ENCODE peak calls at places on chromosomes 16 and 17, in four cellular contexts. L is thoracic aorta, X is cardiac muscle cell, S is Peyer's patch. Z is an unnamed sample. For H3K27me3, the result is how much of the 10 kb centered on the place peaks cover.

GRCh38 chr17:39165178-39165843 is 650 bp downstream of the ARL5C start:
- DNase-seq in L (no peak), X (no peak), S (no peak), Z (no peak)

GRCh38 chr17:2718150-2718938 is 6.8 kb upstream of the CLUH start:
- DNase-seq in L (no peak), X (no peak), S (no peak), Z (no peak)

GRCh38 chr17:63680700-63681099 is 19.2 kb downstream of the LIMD2 start:
- DNase-seq in L (no peak), X (no peak), S (no peak), Z (no peak)

GRCh38 chr17:64773836-64774761 is 112.0 kb upstream of the SMURF2 start:
- DNase-seq in L (no peak), X (peak), S (peak), Z (peak)

GRCh38 chr16:9966569-9967157 is 215.6 kb downstream of the GRIN2A start:
- DNase-seq in L (no peak), X (no peak), S (no peak), Z (no peak)

GRCh38 chr16:81585785-81586184 is 141.2 kb downstream of the CMIP start:
- DNase-seq in L (no peak), X (no peak), S (no peak), Z (peak)

GRCh38 chr16:72291531-72291981 is 119.6 kb upstream of the PMFBP1 start:
- DNase-seq in L (no peak), X (peak), S (no peak), Z (no peak)

GRCh38 chr16:57341441-57342303 is 16.9 kb upstream of the CCL22 start:
- DNase-seq in L (no peak), X (peak), S (no peak), Z (no peak)

GRCh38 chr16:54546481-54546880 is 259.9 kb upstream of the IRX3 start:
- DNase-seq in L (no peak), X (no peak), S (no peak), Z (peak)

GRCh38 chr17:78759203-78759968 is 22.7 kb downstream of the CYTH1 start:
- DNase-seq in L (no peak), X (peak), S (peak), Z (peak)

GRCh38 chr16:20879175-20880053 is 20.7 kb downstream of the DCUN1D3 start:
- DNase-seq in L (no peak), X (peak), S (no peak), Z (peak)

GRCh38 chr16:11806721-11807120 is 9.7 kb upstream of the ZC3H7A start:
- DNase-seq in L (no peak), X (peak), S (no peak), Z (no peak)

GRCh38 chr17:59435238-59435637 is 103.8 kb downstream of the YPEL2 start:
- DNase-seq in L (no peak), X (peak), S (no peak), Z (no peak)

GRCh38 chr16:61295311-61295710 is 740.9 kb downstream of the CDH8 start:
- DNase-seq in L (no peak), X (no peak), S (no peak), Z (no peak)

GRCh38 chr16:67327774-67328173 is 1.2 kb downstream of the LRRC36 start:
- DNase-seq in L (no peak), X (no peak), S (no peak), Z (no peak)

GRCh38 chr16:30028438-30029093 is 2.5 kb downstream of the TLCD3B start:
- DNase-seq in L (no peak), X (peak), S (no peak), Z (no peak)

GRCh38 chr17:18992454-18993130 is 12.0 kb downstream of the FAM83G start:
- DNase-seq in L (no peak), X (no peak), S (peak), Z (no peak)

GRCh38 chr16:50708373-50709060 is 15.1 kb downstream of the NOD2 start:
- DNase-seq in L (no peak), X (no peak), S (no peak), Z (no peak)

GRCh38 chr17:36120221-36120620 is 16.6 kb downstream of the CCL4 start:
- DNase-seq in L (no peak), X (no peak), S (no peak), Z (no peak)

GRCh38 chr17:2093349-2093748 is 38.4 kb downstream of the HIC1 start:
- DNase-seq in L (no peak), X (no peak), S (no peak), Z (no peak)

GRCh38 chr17:39196820-39197331 is 593 bp downstream of the CACNB1 start:
- DNase-seq in L (no peak), X (no peak), S (peak), Z (no peak)

GRCh38 chr17:16495980-16496819 is 4.2 kb upstream of the LRRC75A start:
- DNase-seq in L (no peak), X (no peak), S (no peak), Z (no peak)

GRCh38 chr16:89864421-89864820 is 9.0 kb upstream of the TCF25 start:
- DNase-seq in L (no peak), X (peak), S (no peak), Z (no peak)
- H3K4me3 ChIP-seq in L (no peak), X (no peak), S (no peak), Z (no peak)

GRCh38 chr16:1259760-1260068 is 3.8 kb downstream of the TPSD1 start:
- DNase-seq in L (no peak), X (no peak), S (no peak), Z (no peak)

GRCh38 chr16:1262210-1262845 is 6.5 kb downstream of the TPSD1 start:
- DNase-seq in L (no peak), X (no peak), S (no peak), Z (no peak)

GRCh38 chr16:1260101-1260670 is 4.3 kb downstream of the TPSD1 start:
- DNase-seq in L (no peak), X (no peak), S (no peak), Z (no peak)

GRCh38 chr16:1262846-1263221 is 7.0 kb downstream of the TPSD1 start:
- DNase-seq in L (no peak), X (no peak), S (no peak), Z (no peak)

GRCh38 chr16:1261131-1261917 is 5.5 kb downstream of the TPSD1 start:
- DNase-seq in L (no peak), X (no peak), S (no peak), Z (no peak)
- H3K27me3 ChIP-seq in L (under half), X (half or more), S (under half), Z (under half)

GRCh38 chr17:51245535-51245934 is 14.3 kb downstream of the MBTD1 start:
- DNase-seq in L (no peak), X (no peak), S (no peak), Z (no peak)
- H3K4me3 ChIP-seq in L (no peak), X (no peak), S (no peak), Z (no peak)

DNA sequence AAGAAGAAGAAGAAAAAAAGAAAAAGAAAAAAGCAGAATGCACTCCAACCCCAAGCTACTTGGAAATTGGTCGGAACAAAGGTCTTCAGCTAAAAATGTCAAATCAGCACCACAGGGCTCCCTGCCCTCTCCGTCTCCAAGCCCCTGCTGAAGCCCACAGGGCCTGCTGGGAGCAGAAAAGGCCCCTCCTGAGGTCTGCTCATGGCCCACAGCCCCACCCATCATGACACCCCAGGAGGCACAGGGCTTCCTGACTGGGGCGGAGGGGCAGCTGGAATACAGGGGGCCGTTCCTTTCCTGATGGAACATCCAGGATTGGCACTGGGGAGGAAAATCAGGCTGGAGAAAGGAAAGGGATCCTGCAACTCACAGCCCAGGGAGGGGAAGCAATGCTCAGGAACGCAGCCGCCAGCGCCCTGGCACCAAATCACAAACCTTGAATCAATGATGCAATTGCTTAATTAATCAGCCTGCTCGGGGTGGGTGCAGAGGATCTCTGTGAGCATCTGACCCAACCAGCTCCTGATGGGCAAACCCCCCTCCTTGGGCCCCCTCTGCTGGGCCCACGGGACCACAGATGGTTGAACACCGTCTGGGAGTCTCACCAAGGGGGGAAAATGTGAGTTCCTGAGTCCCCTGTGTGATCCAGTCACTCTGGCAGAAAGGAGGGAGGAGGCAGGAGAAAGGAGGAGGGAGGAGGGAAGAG is 155.5 kb downstream of the ZNF423 start:
- DNase-seq in L (no peak), X (no peak), S (no peak), Z (peak)
- H3K27me3 ChIP-seq in L (under half), X (under half), S (under half), Z (under half)

GRCh38 chr17:50558955-50559614 is 1.4 kb upstream of the CACNA1G start:
- DNase-seq in L (no peak), X (no peak), S (no peak), Z (peak)
- H3K4me3 ChIP-seq in L (peak), X (peak), S (no peak), Z (peak)

GRCh38 chr16:8486985-8487384 is 103.3 kb downstream of the TMEM114 start:
- DNase-seq in L (no peak), X (no peak), S (no peak), Z (no peak)

GRCh38 chr16:8489580-8489979 is 100.7 kb downstream of the TMEM114 start:
- DNase-seq in L (no peak), X (no peak), S (no peak), Z (no peak)

GRCh38 chr16:8493885-8494487 is 96.3 kb downstream of the TMEM114 start:
- DNase-seq in L (no peak), X (no peak), S (no peak), Z (no peak)

GRCh38 chr16:8496364-8496763 is 93.9 kb downstream of the TMEM114 start:
- DNase-seq in L (no peak), X (no peak), S (no peak), Z (no peak)

DNA sequence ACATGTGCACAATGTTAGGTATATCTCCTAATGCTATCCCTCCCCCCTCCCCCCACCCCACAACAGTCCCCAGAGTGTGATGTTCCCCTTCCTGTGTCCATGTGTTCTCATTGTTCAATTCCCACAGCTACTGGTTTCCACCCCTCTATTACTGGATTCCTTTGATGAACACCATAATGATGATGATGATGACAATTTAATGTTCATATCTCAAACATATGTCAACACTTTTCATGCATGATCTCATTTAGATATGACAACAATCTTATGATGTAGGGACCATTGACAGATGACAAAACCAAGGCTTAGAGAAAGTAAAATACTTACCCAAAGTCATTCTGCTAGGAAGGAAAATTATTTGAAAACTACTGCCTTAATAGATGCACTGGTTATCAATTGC is 97.6 kb downstream of the TMEM114 start:
- DNase-seq in L (no peak), X (no peak), S (no peak), Z (no peak)
- H3K27me3 ChIP-seq in L (under half), X (under half), S (under half), Z (under half)

DNA sequence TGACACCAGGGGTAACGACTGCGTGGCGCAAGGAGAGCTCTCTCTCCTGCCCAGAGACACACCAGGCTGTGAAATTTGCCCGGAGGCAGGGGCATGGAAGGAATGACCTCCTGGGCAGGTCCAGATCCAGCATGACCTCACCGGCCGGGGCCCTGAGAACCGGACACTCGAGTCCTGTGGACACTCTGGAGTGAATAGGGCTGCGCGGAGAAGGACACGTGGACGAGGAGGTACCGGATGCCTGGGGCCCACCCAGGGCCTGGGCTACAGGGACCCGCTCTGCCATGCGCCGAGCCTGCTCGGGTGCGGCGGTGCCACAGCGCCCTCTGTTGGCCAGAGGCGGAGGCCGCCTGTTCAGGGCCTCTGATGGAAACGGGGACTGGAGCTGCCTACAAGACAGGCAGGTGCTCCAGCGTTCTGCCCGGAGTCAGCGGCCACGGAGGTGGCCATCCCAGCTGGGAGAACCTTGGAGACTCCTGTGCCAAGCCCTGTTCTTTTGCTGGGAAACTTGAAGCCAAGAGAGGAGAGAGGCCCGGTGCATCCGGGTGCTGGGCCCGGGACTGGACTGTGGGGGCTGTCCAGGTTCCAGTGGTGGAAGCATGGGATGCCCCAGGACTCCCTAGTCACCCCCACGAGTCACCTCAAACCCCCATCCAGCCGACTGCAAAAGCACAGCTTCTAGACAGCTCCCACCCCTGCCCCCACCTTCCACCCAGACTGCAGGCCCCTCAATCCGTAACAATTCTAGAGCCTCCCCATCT is 19.3 kb upstream of the NXPH3 start:
- DNase-seq in L (no peak), X (peak), S (peak), Z (peak)
- H3K4me3 ChIP-seq in L (peak), X (no peak), S (no peak), Z (no peak)

DNA sequence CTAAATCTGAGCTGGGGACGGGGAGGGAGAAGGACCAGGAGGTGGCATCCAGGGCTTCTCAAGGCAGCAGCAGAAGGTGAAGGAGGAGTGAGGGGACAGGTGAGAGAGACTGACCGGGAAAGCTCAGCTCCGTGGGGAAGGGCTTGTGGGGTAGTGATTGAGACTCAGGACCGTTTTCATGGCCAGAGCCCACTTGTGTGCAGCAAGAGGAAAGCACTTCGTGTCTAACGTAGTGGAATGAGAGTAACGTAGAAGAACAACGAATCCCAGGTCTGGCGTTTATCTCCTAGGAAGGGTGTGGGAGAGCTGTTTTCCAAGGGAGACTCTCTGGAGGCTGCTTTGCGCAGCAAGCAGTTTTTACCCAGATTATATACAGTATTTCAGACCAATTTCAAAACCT is 1.3 kb upstream of the CDH3 start:
- DNase-seq in L (no peak), X (peak), S (no peak), Z (no peak)
- H3K27me3 ChIP-seq in L (under half), X (under half), S (under half), Z (under half)